ENCODE peak calls at places on chromosome 4, in seven cellular contexts. Z, F, J, R, C, Y and N are unnamed samples.

GRCh38 chr4:124694961-124695598 is 17.5 kb downstream of the ANKRD50 start:
- DNase-seq in Z (no peak), F (no peak), J (no peak), R (no peak), C (no peak), Y (no peak), N (no peak)

GRCh38 chr4:26719954-26720552 is 136.2 kb downstream of the TBC1D19 start:
- DNase-seq in Z (no peak), F (no peak), J (no peak), R (no peak), C (peak; percentile 10), Y (no peak), N (no peak)

GRCh38 chr4:111761531-111761930 is 383.7 kb upstream of the FAM241A start:
- DNase-seq in Z (no peak), F (no peak), J (no peak), R (no peak), C (no peak), Y (no peak), N (no peak)

GRCh38 chr4:140003851-140004579 is 150.0 kb downstream of the MAML3 start:
- DNase-seq in Z (no peak), F (no peak), J (no peak), R (no peak), C (no peak), Y (no peak), N (no peak)

GRCh38 chr4:54767376-54767775 is 109.6 kb downstream of the KIT start:
- DNase-seq in Z (no peak), F (no peak), J (no peak), R (no peak), C (no peak), Y (no peak), N (no peak)

GRCh38 chr4:1494416-1495315 is 88.4 kb upstream of the NKX1-1 start:
- DNase-seq in Z (no peak), F (no peak), J (no peak), R (peak; percentile 50), C (no peak), Y (no peak), N (no peak)

GRCh38 chr4:71360844-71361243 is 22.0 kb downstream of the SLC4A4 start:
- DNase-seq in Z (no peak), F (no peak), J (no peak), R (no peak), C (no peak), Y (no peak), N (no peak)

GRCh38 chr4:791866-792630 is 33.9 kb downstream of the CPLX1 start:
- DNase-seq in Z (no peak), F (peak; percentile 50), J (no peak), R (no peak), C (no peak), Y (no peak), N (no peak)

GRCh38 chr4:67721770-67722597 is 21.0 kb upstream of the UBA6 start:
- DNase-seq in Z (no peak), F (no peak), J (no peak), R (no peak), C (no peak), Y (no peak), N (peak; percentile 81)

GRCh38 chr4:165203541-165204461 is 3.6 kb upstream of the KLHL2 start:
- DNase-seq in Z (no peak), F (peak; percentile 9), J (no peak), R (no peak), C (no peak), Y (no peak), N (no peak)

GRCh38 chr4:176641237-176641636 is 151.5 kb downstream of the VEGFC start:
- DNase-seq in Z (no peak), F (no peak), J (no peak), R (no peak), C (no peak), Y (no peak), N (no peak)

GRCh38 chr4:1356181-1356998 is 9.4 kb downstream of the UVSSA start:
- DNase-seq in Z (no peak), F (peak; percentile 77), J (peak; percentile 59), R (no peak), C (peak; percentile 84), Y (peak; percentile 16), N (no peak)

GRCh38 chr4:87896020-87896621 is 63.4 kb downstream of the MEPE start:
- DNase-seq in Z (no peak), F (no peak), J (peak; percentile 38), R (no peak), C (no peak), Y (no peak), N (peak; percentile 62)

GRCh38 chr4:106681381-106681921 is 312.9 kb upstream of the GIMD1 start:
- DNase-seq in Z (no peak), F (no peak), J (no peak), R (no peak), C (no peak), Y (no peak), N (no peak)

GRCh38 chr4:73740353-73740778 is at the start of gene CXCL8:
- DNase-seq in Z (no peak), F (no peak), J (peak; percentile 72), R (peak; percentile 73), C (peak; percentile 13), Y (no peak), N (no peak)

GRCh38 chr4:138925495-138925894 is 90.1 kb upstream of the NOCT start:
- DNase-seq in Z (no peak), F (no peak), J (no peak), R (no peak), C (peak; percentile 17), Y (no peak), N (no peak)

GRCh38 chr4:10579700-10580099 is 104.9 kb downstream of the CLNK start:
- DNase-seq in Z (no peak), F (no peak), J (no peak), R (no peak), C (no peak), Y (no peak), N (no peak)

GRCh38 chr4:122784261-122784660 is 42.4 kb upstream of the FGF2 start:
- DNase-seq in Z (no peak), F (no peak), J (no peak), R (no peak), C (no peak), Y (no peak), N (no peak)

GRCh38 chr4:78297075-78297815 is 240.1 kb downstream of the FRAS1 start:
- DNase-seq in Z (no peak), F (no peak), J (no peak), R (no peak), C (no peak), Y (no peak), N (no peak)

GRCh38 chr4:106987314-106987713 is 48.8 kb downstream of the DKK2 start:
- DNase-seq in Z (no peak), F (no peak), J (no peak), R (no peak), C (no peak), Y (no peak), N (no peak)

GRCh38 chr4:153362184-153362583 is 17.7 kb downstream of the MND1 start:
- DNase-seq in Z (no peak), F (no peak), J (no peak), R (no peak), C (no peak), Y (no peak), N (no peak)

GRCh38 chr4:526189-526909 is 27.3 kb downstream of the PIGG start:
- DNase-seq in Z (no peak), F (no peak), J (no peak), R (no peak), C (no peak), Y (no peak), N (no peak)

GRCh38 chr4:58587856-58588255 is 1477.7 kb upstream of the IGFBP7 start:
- DNase-seq in Z (no peak), F (no peak), J (no peak), R (no peak), C (no peak), Y (no peak), N (no peak)

GRCh38 chr4:70356185-70356584 is 4.4 kb upstream of the SMR3A start:
- DNase-seq in Z (no peak), F (no peak), J (no peak), R (no peak), C (no peak), Y (no peak), N (no peak)

GRCh38 chr4:83356899-83357661 is 22.4 kb upstream of the HPSE start:
- DNase-seq in Z (no peak), F (no peak), J (no peak), R (no peak), C (peak; percentile 33), Y (no peak), N (no peak)

GRCh38 chr4:125703443-125703842 is 388.7 kb downstream of the FAT4 start:
- DNase-seq in Z (no peak), F (no peak), J (no peak), R (no peak), C (no peak), Y (no peak), N (no peak)

GRCh38 chr4:161208564-161208963 is 955.2 kb downstream of the FSTL5 start:
- DNase-seq in Z (no peak), F (no peak), J (no peak), R (no peak), C (no peak), Y (no peak), N (no peak)